ENCODE peak calls at places on chromosomes 7 and 10, in five cellular contexts. E is NB4; S is endothelial cell; P is stimulated activated naive CD4-positive, alpha-beta T cell; A is stimulated activated CD4-positive, alpha-beta T cell treated with anti-CD3 and anti-CD28 coated beads, Interleukin-2, amount 100 ng/mL, for 48 hours. Z is an unnamed sample.

GRCh38 chr7:18276380-18276779 is 219.2 kb upstream of the HDAC9 start:
- DNase-seq in E (no peak), S (no peak), P (no peak), A (no peak), Z (no peak)

GRCh38 chr7:103989785-103990775 is 622 bp upstream of the RELN start:
- DNase-seq in E (no peak), S (peak; percentile 72), P (no peak), A (no peak), Z (peak; percentile 82)

GRCh38 chr7:36301914-36302771 is 87.5 kb upstream of the ANLN start:
- DNase-seq in E (no peak), S (no peak), P (no peak), A (no peak), Z (peak; percentile 57)

GRCh38 chr7:116212859-116213258 is 2.5 kb downstream of the TES start:
- DNase-seq in E (no peak), S (no peak), P (no peak), A (no peak), Z (no peak)

GRCh38 chr7:1253591-1254207 is 21.0 kb downstream of the UNCX start:
- DNase-seq in E (peak; percentile 75), S (no peak), P (no peak), A (no peak), Z (no peak)

GRCh38 chr7:43362652-43363428 is 220.1 kb upstream of the STK17A start:
- DNase-seq in E (peak; percentile 72), S (peak; percentile 30), P (no peak), A (no peak), Z (no peak)

GRCh38 chr7:108090791-108091460 is 39.2 kb downstream of the LAMB4 start:
- DNase-seq in E (no peak), S (no peak), P (no peak), A (no peak), Z (peak; percentile 59)

GRCh38 chr7:43454936-43455518 is 127.9 kb upstream of the STK17A start:
- DNase-seq in E (peak; percentile 54), S (no peak), P (no peak), A (no peak), Z (peak; percentile 45)

GRCh38 chr7:101826081-101826835 is 8.8 kb downstream of the CUX1 start:
- DNase-seq in E (no peak), S (no peak), P (no peak), A (no peak), Z (no peak)

GRCh38 chr10:86344714-86345161 is 21.9 kb downstream of the GRID1 start:
- DNase-seq in E (peak; percentile 28), S (no peak), P (no peak), A (no peak), Z (no peak)

GRCh38 chr10:120494313-120494710 is 37.3 kb downstream of the PLPP4 start:
- DNase-seq in E (no peak), S (no peak), P (no peak), A (no peak), Z (no peak)

GRCh38 chr10:62548686-62549085 is 174.5 kb downstream of the ZNF365 start:
- DNase-seq in E (no peak), S (no peak), P (no peak), A (no peak), Z (no peak)

GRCh38 chr7:26633557-26633956 is 230.8 kb downstream of the SKAP2 start:
- DNase-seq in E (no peak), S (no peak), P (no peak), A (no peak), Z (no peak)

GRCh38 chr10:53893061-53893460 is 908.0 kb downstream of the PCDH15 start:
- DNase-seq in E (no peak), S (no peak), P (no peak), A (no peak), Z (no peak)

GRCh38 chr10:3781458-3782098 is 3.4 kb downstream of the KLF6 start:
- DNase-seq in E (peak; percentile 54), S (peak; percentile 52), P (no peak), A (no peak), Z (no peak)

GRCh38 chr7:51249187-51249945 is 67.2 kb downstream of the COBL start:
- DNase-seq in E (no peak), S (no peak), P (no peak), A (no peak), Z (no peak)

GRCh38 chr10:49323171-49323895 is 24.4 kb downstream of the C10orf71 start:
- DNase-seq in E (no peak), S (no peak), P (no peak), A (no peak), Z (no peak)

GRCh38 chr7:28685291-28685659 is 272.9 kb downstream of the TRIL start:
- DNase-seq in E (peak; percentile 14), S (no peak), P (no peak), A (no peak), Z (no peak)

GRCh38 chr10:97590748-97591139 is 1.2 kb downstream of the C10orf62 start:
- DNase-seq in E (no peak), S (no peak), P (no peak), A (no peak), Z (no peak)

GRCh38 chr7:104272767-104273384 is 55.5 kb upstream of the LHFPL3 start:
- DNase-seq in E (peak; percentile 50), S (peak; percentile 14), P (no peak), A (no peak), Z (peak; percentile 24)

GRCh38 chr7:139575338-139575680 is 51.8 kb downstream of the CLEC2L start:
- DNase-seq in E (no peak), S (no peak), P (no peak), A (no peak), Z (no peak)

GRCh38 chr10:119650062-119650461 is 1.1 kb upstream of the BAG3 start:
- DNase-seq in E (no peak), S (no peak), P (no peak), A (no peak), Z (no peak)

GRCh38 chr10:80171248-80171660 is 34.1 kb downstream of the ANXA11 start:
- DNase-seq in E (no peak), S (no peak), P (no peak), A (no peak), Z (no peak)

GRCh38 chr10:18650618-18651017 is 769 bp downstream of the NSUN6 start:
- DNase-seq in E (peak; percentile 9), S (no peak), P (no peak), A (no peak), Z (no peak)

GRCh38 chr7:35825984-35826383 is 25.1 kb downstream of the SEPTIN7 start:
- DNase-seq in E (no peak), S (no peak), P (no peak), A (no peak), Z (no peak)

GRCh38 chr10:49393757-49394156 is 2.1 kb downstream of the DRGX start:
- DNase-seq in E (no peak), S (no peak), P (no peak), A (no peak), Z (no peak)

GRCh38 chr10:98256692-98257091 is 11.3 kb downstream of the LOXL4 start:
- DNase-seq in E (no peak), S (no peak), P (no peak), A (no peak), Z (no peak)

GRCh38 chr10:93259126-93259525 is 185.4 kb downstream of the CYP26A1 start:
- DNase-seq in E (no peak), S (no peak), P (no peak), A (no peak), Z (no peak)

GRCh38 chr7:157490465-157490912 is 153.7 kb downstream of the DNAJB6 start:
- DNase-seq in E (peak; percentile 100), S (no peak), P (no peak), A (no peak), Z (peak; percentile 60)

GRCh38 chr10:28838908-28839307 is 161.6 kb downstream of the BAMBI start:
- DNase-seq in E (no peak), S (no peak), P (no peak), A (no peak), Z (peak; percentile 67)

GRCh38 chr7:24445041-24445440 is 128.2 kb upstream of the PALS2 start:
- DNase-seq in E (no peak), S (no peak), P (no peak), A (no peak), Z (no peak)

GRCh38 chr10:28220811-28221210 is 82.1 kb downstream of the MPP7 start:
- DNase-seq in E (no peak), S (no peak), P (no peak), A (no peak), Z (no peak)

GRCh38 chr10:19791032-19791431 is 25.2 kb upstream of the PLXDC2 start:
- DNase-seq in E (no peak), S (no peak), P (no peak), A (no peak), Z (no peak)

GRCh38 chr10:29735628-29736324 is 101.0 kb upstream of the SVIL start:
- DNase-seq in E (peak; percentile 80), S (peak; percentile 87), P (peak; percentile 54), A (peak; percentile 77), Z (peak; percentile 62)

GRCh38 chr7:92044148-92044547 is 90.1 kb downstream of the CYP51A1 start:
- DNase-seq in E (no peak), S (no peak), P (no peak), A (no peak), Z (no peak)

Z was measured in K562.